ENCODE peak calls at places on chromosomes 16 and 17, in five cellular contexts. One of them, this sample, is unnamed.

GRCh38 chr17:29273924-29274323 is 20.0 kb downstream of the NUFIP2 start:
- DNase-seq in left ventricle myocardium inferior: no peak
- DNase-seq in lower lobe of right lung: no peak
- DNase-seq in right atrium auricular region: no peak
- DNase-seq in lower leg skin: no peak
- DNase-seq in this sample: no peak

GRCh38 chr17:64778367-64779290 is 116.5 kb upstream of the SMURF2 start:
- DNase-seq in lower leg skin: no peak
- DNase-seq in right atrium auricular region: no peak
- DNase-seq in lower lobe of right lung: peak; percentile 69
- DNase-seq in left ventricle myocardium inferior: peak; percentile 24
- DNase-seq in this sample: no peak

GRCh38 chr17:40794466-40794865 is 5.3 kb downstream of the KRT28 start:
- DNase-seq in left ventricle myocardium inferior: no peak
- DNase-seq in lower lobe of right lung: no peak
- DNase-seq in lower leg skin: no peak
- DNase-seq in right atrium auricular region: no peak
- DNase-seq in this sample: no peak

GRCh38 chr16:75402821-75403475 is 30.4 kb downstream of the CFDP1 start:
- DNase-seq in lower leg skin: no peak
- DNase-seq in right atrium auricular region: no peak
- DNase-seq in left ventricle myocardium inferior: no peak
- DNase-seq in lower lobe of right lung: no peak
- DNase-seq in this sample: no peak

GRCh38 chr17:31147507-31148202 is 52.9 kb downstream of the NF1 start:
- DNase-seq in lower lobe of right lung: no peak
- DNase-seq in left ventricle myocardium inferior: no peak
- DNase-seq in lower leg skin: no peak
- DNase-seq in right atrium auricular region: no peak
- DNase-seq in this sample: no peak

GRCh38 chr17:60231691-60232090 is 81.9 kb downstream of the CA4 start:
- DNase-seq in lower leg skin: no peak
- DNase-seq in lower lobe of right lung: no peak
- DNase-seq in left ventricle myocardium inferior: no peak
- DNase-seq in right atrium auricular region: no peak
- DNase-seq in this sample: no peak

GRCh38 chr17:42049834-42050359 is 504 bp downstream of the C17orf113 start:
- DNase-seq in lower leg skin: no peak
- DNase-seq in left ventricle myocardium inferior: no peak
- DNase-seq in right atrium auricular region: no peak
- DNase-seq in lower lobe of right lung: no peak
- DNase-seq in this sample: peak; percentile 42

GRCh38 chr16:63361032-63361624 is 1324.9 kb upstream of the CDH8 start:
- DNase-seq in lower leg skin: no peak
- DNase-seq in right atrium auricular region: no peak
- DNase-seq in left ventricle myocardium inferior: no peak
- DNase-seq in lower lobe of right lung: no peak
- DNase-seq in this sample: peak; percentile 56

GRCh38 chr16:12729448-12729847 is 74.2 kb downstream of the CPPED1 start:
- DNase-seq in lower lobe of right lung: no peak
- DNase-seq in right atrium auricular region: no peak
- DNase-seq in left ventricle myocardium inferior: no peak
- DNase-seq in lower leg skin: no peak
- DNase-seq in this sample: no peak

GRCh38 chr16:82585675-82586074 is 41.1 kb upstream of the CDH13 start:
- DNase-seq in lower leg skin: no peak
- DNase-seq in right atrium auricular region: no peak
- DNase-seq in lower lobe of right lung: no peak
- DNase-seq in left ventricle myocardium inferior: no peak
- DNase-seq in this sample: no peak

GRCh38 chr16:4184038-4184702 is 57.7 kb downstream of the SRL start:
- DNase-seq in left ventricle myocardium inferior: no peak
- DNase-seq in lower lobe of right lung: no peak
- DNase-seq in lower leg skin: no peak
- DNase-seq in right atrium auricular region: no peak
- DNase-seq in this sample: no peak

GRCh38 chr17:77266891-77267341 is 126.1 kb downstream of the SEC14L1 start:
- DNase-seq in left ventricle myocardium inferior: no peak
- DNase-seq in lower leg skin: no peak
- DNase-seq in lower lobe of right lung: no peak
- DNase-seq in right atrium auricular region: no peak
- DNase-seq in this sample: no peak

GRCh38 chr16:49638696-49639629 is 216.9 kb downstream of the ZNF423 start:
- DNase-seq in lower leg skin: no peak
- DNase-seq in left ventricle myocardium inferior: peak; percentile 66
- DNase-seq in lower lobe of right lung: no peak
- DNase-seq in right atrium auricular region: no peak
- DNase-seq in this sample: no peak

GRCh38 chr16:19118938-19119431 is 5.2 kb downstream of the ITPRIPL2 start:
- DNase-seq in right atrium auricular region: peak; percentile 77
- DNase-seq in lower lobe of right lung: no peak
- DNase-seq in lower leg skin: peak; percentile 61
- DNase-seq in left ventricle myocardium inferior: no peak
- DNase-seq in this sample: no peak

GRCh38 chr17:73910216-73910615 is 266.0 kb upstream of the SDK2 start:
- DNase-seq in right atrium auricular region: peak; percentile 16
- DNase-seq in lower lobe of right lung: no peak
- DNase-seq in lower leg skin: no peak
- DNase-seq in left ventricle myocardium inferior: no peak
- DNase-seq in this sample: no peak

GRCh38 chr17:63834431-63835166 is 7.1 kb upstream of the FTSJ3 start:
- DNase-seq in lower leg skin: no peak
- DNase-seq in right atrium auricular region: no peak
- DNase-seq in lower lobe of right lung: peak; percentile 66
- DNase-seq in left ventricle myocardium inferior: no peak
- DNase-seq in this sample: peak; percentile 73

GRCh38 chr17:67238976-67239375 is 6.0 kb downstream of the HELZ start:
- DNase-seq in right atrium auricular region: no peak
- DNase-seq in left ventricle myocardium inferior: no peak
- DNase-seq in lower lobe of right lung: no peak
- DNase-seq in lower leg skin: no peak
- DNase-seq in this sample: peak; percentile 40

GRCh38 chr16:22736791-22737190 is 77.2 kb upstream of the HS3ST2 start:
- DNase-seq in right atrium auricular region: no peak
- DNase-seq in lower lobe of right lung: no peak
- DNase-seq in left ventricle myocardium inferior: no peak
- DNase-seq in lower leg skin: no peak
- DNase-seq in this sample: no peak

GRCh38 chr16:78461496-78461938 is 362.1 kb downstream of the WWOX start:
- DNase-seq in left ventricle myocardium inferior: no peak
- DNase-seq in right atrium auricular region: no peak
- DNase-seq in lower lobe of right lung: no peak
- DNase-seq in lower leg skin: no peak
- DNase-seq in this sample: no peak

GRCh38 chr17:67506966-67507365 is 129.9 kb downstream of the PITPNC1 start:
- DNase-seq in left ventricle myocardium inferior: no peak
- DNase-seq in right atrium auricular region: no peak
- DNase-seq in lower lobe of right lung: no peak
- DNase-seq in lower leg skin: no peak
- DNase-seq in this sample: no peak

GRCh38 chr17:76123749-76124581 is 17.1 kb downstream of the FOXJ1 start:
- DNase-seq in lower leg skin: no peak
- DNase-seq in lower lobe of right lung: peak; percentile 20
- DNase-seq in left ventricle myocardium inferior: no peak
- DNase-seq in right atrium auricular region: no peak
- DNase-seq in this sample: no peak

GRCh38 chr17:81460856-81461460 is 51.6 kb downstream of the ACTG1 start:
- DNase-seq in right atrium auricular region: no peak
- DNase-seq in left ventricle myocardium inferior: peak; percentile 30
- DNase-seq in lower lobe of right lung: peak; percentile 79
- DNase-seq in lower leg skin: peak; percentile 49
- DNase-seq in this sample: no peak

GRCh38 chr16:64534180-64534780 is 587.6 kb downstream of the CDH11 start:
- DNase-seq in lower lobe of right lung: no peak
- DNase-seq in left ventricle myocardium inferior: no peak
- DNase-seq in lower leg skin: no peak
- DNase-seq in right atrium auricular region: no peak
- DNase-seq in this sample: no peak

GRCh38 chr17:52145496-52145895 is 13.0 kb downstream of the CA10 start:
- DNase-seq in lower lobe of right lung: no peak
- DNase-seq in right atrium auricular region: no peak
- DNase-seq in lower leg skin: no peak
- DNase-seq in left ventricle myocardium inferior: no peak
- DNase-seq in this sample: no peak

GRCh38 chr17:49783051-49783715 is 5.3 kb upstream of the KAT7 start:
- DNase-seq in right atrium auricular region: no peak
- DNase-seq in lower lobe of right lung: no peak
- DNase-seq in left ventricle myocardium inferior: peak; percentile 42
- DNase-seq in lower leg skin: no peak
- DNase-seq in this sample: no peak

DNA sequence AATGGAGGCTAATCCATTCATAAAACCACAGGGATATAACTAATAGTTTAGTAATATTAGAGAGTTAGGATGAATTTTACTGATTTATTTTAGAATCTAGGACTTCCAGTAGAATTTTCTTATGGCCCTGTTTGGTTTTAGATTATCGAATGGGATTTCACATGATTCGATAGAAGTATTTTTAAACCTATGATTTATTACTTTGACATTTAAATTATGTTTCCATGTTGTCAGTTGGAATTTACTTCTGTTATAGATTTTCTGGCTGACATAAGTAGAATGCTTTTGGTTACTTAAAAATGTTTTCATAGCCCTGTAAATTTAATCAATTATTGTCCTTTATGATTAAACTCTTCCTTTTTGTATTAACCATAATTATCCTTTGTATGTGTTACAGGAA is 158.8 kb downstream of the CHD9 start:
- DNase-seq in right atrium auricular region: no peak
- DNase-seq in left ventricle myocardium inferior: no peak
- DNase-seq in lower lobe of right lung: no peak
- DNase-seq in lower leg skin: no peak
- DNase-seq in this sample: no peak
- H3K4me3 ChIP-seq in right atrium auricular region: no peak overlapping the region
- H3K4me3 ChIP-seq in left ventricle myocardium inferior: peak overlapping the region; percentile 66
- H3K4me3 ChIP-seq in lower lobe of right lung: no peak overlapping the region
- H3K4me3 ChIP-seq in lower leg skin: no peak overlapping the region
- H3K4me3 ChIP-seq in this sample: no peak overlapping the region

DNA sequence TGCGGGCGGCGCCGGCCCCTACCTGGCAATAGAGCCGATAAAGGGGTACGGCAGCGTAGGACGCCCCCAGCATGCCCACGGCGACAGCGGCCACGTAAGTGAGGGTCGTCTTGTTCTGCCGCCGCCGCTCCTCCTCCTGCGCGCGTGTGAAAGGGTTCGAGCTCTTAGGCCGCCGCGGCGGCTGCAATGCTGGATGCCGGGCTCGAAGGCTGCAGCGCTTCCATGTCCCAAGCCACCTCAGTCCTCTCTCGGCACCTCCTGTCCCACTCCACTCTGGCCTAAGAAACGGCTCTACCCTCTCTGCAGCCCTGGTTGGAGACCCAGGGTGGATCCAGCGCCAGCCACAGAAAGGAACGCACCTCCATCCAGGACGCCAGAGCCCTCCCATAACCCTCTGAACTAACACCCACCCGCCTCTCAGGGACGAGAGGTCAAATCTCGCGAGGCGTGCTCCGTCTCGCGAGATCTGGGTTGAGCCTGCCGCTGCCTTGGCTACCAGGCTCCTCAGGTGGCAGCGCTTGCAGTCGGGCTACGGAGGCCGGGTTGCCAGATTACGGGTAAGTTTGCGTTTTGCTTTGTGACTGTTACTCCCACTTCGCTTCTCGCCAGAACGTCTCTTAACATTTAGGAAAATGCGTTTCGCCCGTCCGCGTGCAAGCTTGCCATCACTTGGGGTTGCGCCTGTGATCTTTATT is at the start of the genes COX11 and STXBP4:
- DNase-seq in right atrium auricular region: peak; percentile 94
- DNase-seq in lower leg skin: peak; percentile 94
- DNase-seq in left ventricle myocardium inferior: peak; percentile 94
- DNase-seq in lower lobe of right lung: peak; percentile 96
- DNase-seq in this sample: peak; percentile 96
- TF ChIP-seq CTCF in right atrium auricular region: peak; percentile 69
- TF ChIP-seq CTCF in lower leg skin: no peak
- TF ChIP-seq CTCF in left ventricle myocardium inferior: peak; percentile 60
- TF ChIP-seq CTCF in lower lobe of right lung: no peak
- TF ChIP-seq CTCF in this sample: no peak

DNA sequence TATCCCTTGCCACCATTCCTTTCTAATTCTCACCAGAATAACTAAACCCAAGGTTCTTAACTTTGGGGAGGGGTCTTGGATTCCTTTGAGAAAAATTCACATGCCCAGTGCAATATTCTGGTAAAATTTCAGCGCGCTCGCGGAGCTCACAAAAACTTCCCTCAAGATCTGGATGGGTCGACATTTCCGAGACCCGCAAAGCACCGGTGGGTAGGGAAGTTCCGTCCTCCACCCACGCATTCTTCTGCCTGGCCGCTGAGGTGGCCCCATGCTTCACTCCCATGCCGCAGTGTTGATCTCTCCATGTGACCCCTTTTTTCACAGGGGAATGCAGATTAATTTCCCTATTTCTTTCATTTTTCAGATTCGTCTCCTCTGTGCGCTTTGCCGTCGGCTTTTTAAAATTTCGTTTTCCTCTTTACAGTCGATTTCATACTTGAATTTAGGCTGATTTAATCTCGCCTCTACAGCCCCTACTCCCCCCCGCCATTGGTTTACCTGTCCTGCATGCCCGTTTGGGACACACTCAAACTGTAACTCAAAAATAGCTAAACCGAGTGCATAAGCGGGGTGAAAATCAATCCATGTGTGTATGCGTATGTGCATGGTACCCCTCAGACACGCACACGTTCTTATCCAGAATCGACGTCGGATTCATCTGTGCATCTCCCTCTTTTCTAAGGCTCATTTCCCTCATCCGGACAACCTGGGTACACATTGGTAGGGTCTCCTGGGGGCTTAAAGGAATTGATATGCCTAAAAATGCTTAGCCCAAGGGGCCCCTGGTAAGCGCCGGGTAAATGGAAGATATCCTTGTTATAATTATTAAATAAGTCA is 1.4 kb upstream of the SP6 start:
- DNase-seq in right atrium auricular region: no peak
- DNase-seq in left ventricle myocardium inferior: no peak
- DNase-seq in lower lobe of right lung: no peak
- DNase-seq in lower leg skin: no peak
- DNase-seq in this sample: no peak
- H3K4me3 ChIP-seq in right atrium auricular region: no peak overlapping the region
- H3K4me3 ChIP-seq in left ventricle myocardium inferior: no peak overlapping the region
- H3K4me3 ChIP-seq in lower lobe of right lung: no peak overlapping the region
- H3K4me3 ChIP-seq in lower leg skin: no peak overlapping the region
- H3K4me3 ChIP-seq in this sample: no peak overlapping the region

DNA sequence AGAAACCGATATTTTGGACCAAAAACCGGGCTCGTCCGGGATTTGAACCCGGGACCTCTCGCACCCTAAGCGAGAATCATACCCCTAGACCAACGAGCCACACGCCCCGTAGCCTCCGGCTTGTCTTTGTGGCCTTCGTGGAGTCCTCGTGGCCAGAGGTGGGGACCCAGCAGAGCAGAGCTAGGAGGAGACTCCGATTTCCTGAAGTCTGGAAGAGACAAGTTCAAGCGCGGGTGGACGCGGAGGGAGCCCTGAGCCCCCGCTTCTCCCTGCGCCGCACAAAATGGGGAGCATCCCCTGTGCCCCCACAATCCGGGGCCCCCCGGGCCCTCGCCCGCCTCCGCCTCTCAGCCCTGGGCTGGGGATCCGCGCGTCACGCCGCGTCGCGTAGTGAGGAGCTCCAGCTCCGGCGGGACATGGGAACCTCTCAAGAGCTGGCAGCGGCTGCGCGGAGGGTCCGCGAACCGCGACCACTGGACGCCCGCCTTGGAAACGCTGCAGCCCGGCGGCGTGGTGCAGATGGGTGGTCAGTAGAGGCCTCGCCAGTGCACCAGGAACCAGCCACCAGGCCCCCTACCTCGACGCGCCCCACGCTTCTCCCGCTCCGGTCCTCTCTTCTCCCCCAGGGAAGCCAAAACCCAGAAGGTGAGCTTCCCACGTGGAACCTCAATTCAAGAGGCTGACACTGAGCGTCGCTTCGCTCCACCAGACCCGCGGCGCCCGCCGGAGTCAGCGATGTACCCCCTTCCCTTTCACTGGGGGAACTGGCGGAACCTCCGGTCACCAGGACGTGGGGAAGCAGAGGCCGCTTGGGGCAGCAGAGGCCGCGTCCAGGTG is 5.2 kb upstream of the OR1F1 start:
- DNase-seq in right atrium auricular region: no peak
- DNase-seq in left ventricle myocardium inferior: no peak
- DNase-seq in lower leg skin: no peak
- DNase-seq in lower lobe of right lung: peak; percentile 68
- DNase-seq in this sample: no peak
- TF ChIP-seq CTCF in right atrium auricular region: peak; percentile 42
- TF ChIP-seq CTCF in left ventricle myocardium inferior: peak; percentile 40
- TF ChIP-seq CTCF in lower leg skin: no peak
- TF ChIP-seq CTCF in lower lobe of right lung: peak; percentile 36
- TF ChIP-seq CTCF in this sample: no peak

This sample was measured in Caco-2.